ENCODE peak calls at places on chromosomes 2 and 18, in five cellular contexts. F is IMR-90, Y is A549, X is K562, O is H1. S is an unnamed sample.

GRCh38 chr2:20042531-20042930 is 8.9 kb downstream of the LAPTM4A start:
- DNase-seq in X (no peak), Y (no peak), F (no peak), O (no peak), S (no peak)

GRCh38 chr2:14256890-14257289 is 375.6 kb upstream of the LRATD1 start:
- DNase-seq in Y (no peak), X (no peak), F (no peak), O (no peak), S (no peak)

GRCh38 chr2:79191081-79191480 is 31.5 kb upstream of the REG3A start:
- DNase-seq in F (no peak), Y (no peak), O (no peak), X (no peak), S (no peak)

GRCh38 chr2:112767693-112768380 is 3.4 kb upstream of the CKAP2L start:
- DNase-seq in F (no peak), Y (no peak), O (no peak), X (no peak), S (no peak)

GRCh38 chr2:130286983-130287655 is 55.6 kb upstream of the IMP4 start:
- DNase-seq in O (no peak), Y (no peak), X (no peak), F (no peak), S (no peak)

GRCh38 chr2:43539991-43540860 is 55.6 kb downstream of the THADA start:
- DNase-seq in X (no peak), Y (peak), O (no peak), F (peak), S (no peak)

GRCh38 chr2:171327043-171327496 is 106.7 kb downstream of the METTL8 start:
- DNase-seq in F (peak), X (no peak), O (peak), Y (no peak), S (no peak)

GRCh38 chr2:96117701-96118588 is 1.6 kb upstream of the ADRA2B start:
- DNase-seq in Y (peak), X (peak), F (no peak), O (no peak), S (no peak)

GRCh38 chr2:188870289-188870688 is 103.9 kb upstream of the COL3A1 start:
- DNase-seq in Y (no peak), O (no peak), X (no peak), F (peak), S (no peak)

GRCh38 chr2:134446431-134447091 is 192.7 kb downstream of the MGAT5 start:
- DNase-seq in F (peak), X (no peak), Y (no peak), O (no peak), S (no peak)

GRCh38 chr2:15863089-15863488 is 77.3 kb upstream of the MYCN start:
- DNase-seq in F (no peak), Y (no peak), X (no peak), O (no peak), S (no peak)

GRCh38 chr2:165508927-165509326 is 39.4 kb downstream of the CSRNP3 start:
- DNase-seq in Y (no peak), X (no peak), O (no peak), F (no peak), S (no peak)

GRCh38 chr2:234044157-234044556 is 6.3 kb upstream of the SPP2 start:
- DNase-seq in F (peak), Y (no peak), O (no peak), X (no peak), S (no peak)

GRCh38 chr18:51278045-51278649 is 80.7 kb upstream of the MEX3C start:
- DNase-seq in O (peak), Y (peak), F (no peak), X (peak), S (peak)

GRCh38 chr18:71707400-71707799 is 836.7 kb downstream of the CBLN2 start:
- DNase-seq in Y (no peak), X (no peak), F (no peak), O (no peak), S (no peak)

GRCh38 chr2:54673501-54673998 is 49.9 kb upstream of the EML6 start:
- DNase-seq in O (peak), Y (no peak), F (no peak), X (no peak), S (no peak)

GRCh38 chr2:110848519-110848918 is 116.1 kb downstream of the ACOXL start:
- DNase-seq in O (peak), F (no peak), X (no peak), Y (no peak), S (no peak)

GRCh38 chr2:134261398-134262131 is 7.7 kb downstream of the MGAT5 start:
- DNase-seq in X (no peak), O (no peak), F (no peak), Y (no peak), S (no peak)

GRCh38 chr2:205682239-205683021 is at the start of gene NRP2:
- DNase-seq in O (peak), X (no peak), F (peak), Y (peak), S (peak)

GRCh38 chr2:104939570-104940235 is 85.8 kb downstream of the POU3F3 start:
- DNase-seq in Y (no peak), F (no peak), O (no peak), X (no peak), S (no peak)

GRCh38 chr18:41436772-41437171 is 518.3 kb upstream of the PIK3C3 start:
- DNase-seq in O (no peak), F (no peak), X (no peak), Y (no peak), S (no peak)

GRCh38 chr2:208501217-208501616 is 94.6 kb downstream of the PTH2R start:
- DNase-seq in F (no peak), X (no peak), Y (no peak), O (peak), S (peak)

GRCh38 chr18:11009869-11010268 is 139.5 kb downstream of the PIEZO2 start:
- DNase-seq in X (no peak), Y (no peak), F (no peak), O (no peak), S (no peak)
- TF ChIP-seq MAFK in X (no peak), Y (no peak), F (no peak), O (no peak), S (no peak)

GRCh38 chr2:224163573-224164307 is 124.7 kb upstream of the SERPINE2 start:
- DNase-seq in F (peak), X (no peak), O (peak), Y (no peak), S (no peak)
- TF ChIP-seq MAFK in F (no peak), X (no peak), O (no peak), Y (no peak), S (no peak)

GRCh38 chr2:168907940-168908662 is 7.0 kb downstream of the G6PC2 start:
- DNase-seq in Y (no peak), X (peak), O (no peak), F (no peak), S (no peak)
- TF ChIP-seq MAFK in Y (no peak), X (no peak), O (no peak), F (no peak), S (no peak)

GRCh38 chr2:192194065-192194865 is 468 bp downstream of the TMEFF2 start:
- DNase-seq in F (peak), Y (peak), O (peak), X (no peak), S (no peak)
- TF ChIP-seq MAFK in F (no peak), Y (no peak), O (no peak), X (no peak), S (no peak)

DNA sequence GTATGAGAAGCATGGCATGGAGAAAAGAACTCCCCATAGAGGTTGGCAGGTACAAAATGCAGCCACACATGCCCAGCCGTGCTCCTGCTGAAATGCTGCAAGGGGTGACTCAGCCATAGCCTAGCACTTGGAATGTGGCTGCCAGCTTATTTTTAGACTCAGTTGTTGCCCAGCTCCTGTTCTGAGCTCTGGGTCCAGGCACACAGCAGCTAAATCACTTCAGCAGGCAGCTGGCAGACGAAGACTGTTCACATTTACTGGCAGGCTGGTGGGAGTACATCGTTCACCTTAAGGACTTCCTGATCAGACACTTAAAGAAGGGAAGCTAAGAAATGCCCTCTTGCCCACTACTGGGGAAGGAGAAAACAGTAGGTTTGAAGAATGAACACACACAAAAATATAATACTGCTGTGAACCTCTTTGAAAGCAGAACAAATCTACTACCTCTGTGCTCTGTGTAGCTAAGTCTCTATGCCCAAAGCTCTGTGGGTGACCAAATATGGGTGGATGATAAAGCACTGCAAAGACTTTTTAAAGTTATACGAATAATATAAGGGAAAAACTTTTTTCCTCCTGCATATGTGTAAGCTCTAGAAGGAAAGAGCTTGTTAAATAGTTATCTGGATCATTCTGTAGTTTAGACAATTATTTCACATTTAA is 146.1 kb downstream of the LNPK start:
- DNase-seq in O (no peak), X (no peak), F (peak), Y (no peak), S (no peak)
- TF ChIP-seq MAFK in O (no peak), X (no peak), F (no peak), Y (no peak), S (no peak)

S was measured in HepG2.